ENCODE peak calls at places on chromosomes 7 and 10, in seven cellular contexts. B is IMR-90; G is Peyer's patch; X is CD8-positive, alpha-beta T cell; A is fibroblast of pulmonary artery; Y is endothelial cell; H is OCI-LY7. S is an unnamed sample.

GRCh38 chr7:156836443-156836842 is 56.5 kb downstream of the LMBR1 start:
- DNase-seq in B (peak; percentile 73), G (no peak), X (no peak), A (no peak), Y (no peak), H (no peak), S (no peak)

GRCh38 chr7:146411975-146412374 is 295.4 kb downstream of the CNTNAP2 start:
- DNase-seq in B (no peak), G (no peak), X (no peak), A (no peak), Y (no peak), H (no peak), S (no peak)

GRCh38 chr10:122338609-122339441 is 35.7 kb upstream of the PLEKHA1 start:
- DNase-seq in B (no peak), G (peak; percentile 61), X (no peak), A (no peak), Y (no peak), H (no peak), S (no peak)

GRCh38 chr10:97025613-97026242 is 160.0 kb downstream of the SLIT1 start:
- DNase-seq in B (peak; percentile 40), G (peak; percentile 86), X (peak; percentile 39), A (peak; percentile 63), Y (peak; percentile 64), H (peak; percentile 77), S (peak; percentile 55)

GRCh38 chr10:125802131-125802530 is 20.9 kb downstream of the UROS start:
- DNase-seq in B (no peak), G (no peak), X (no peak), A (no peak), Y (no peak), H (no peak), S (no peak)

GRCh38 chr7:45874408-45875131 is 1.7 kb upstream of the CCDC201 start:
- DNase-seq in B (peak; percentile 94), G (no peak), X (no peak), A (peak; percentile 90), Y (no peak), H (no peak), S (no peak)

GRCh38 chr7:128914566-128915151 is 4.2 kb upstream of the KCP start:
- DNase-seq in B (no peak), G (peak; percentile 47), X (no peak), A (no peak), Y (no peak), H (no peak), S (no peak)

GRCh38 chr7:92854501-92855238 is 18.3 kb upstream of the CDK6 start:
- DNase-seq in B (no peak), G (no peak), X (no peak), A (peak; percentile 56), Y (no peak), H (no peak), S (no peak)

GRCh38 chr7:50733552-50733951 is 49.1 kb downstream of the GRB10 start:
- DNase-seq in B (peak; percentile 61), G (no peak), X (no peak), A (peak; percentile 64), Y (no peak), H (no peak), S (no peak)

GRCh38 chr10:1185911-1186692 is 129.9 kb downstream of the WDR37 start:
- DNase-seq in B (no peak), G (peak; percentile 27), X (no peak), A (no peak), Y (no peak), H (no peak), S (no peak)

GRCh38 chr7:151951672-151952338 is 4.4 kb upstream of the GALNTL5 start:
- DNase-seq in B (no peak), G (no peak), X (no peak), A (no peak), Y (no peak), H (no peak), S (no peak)

GRCh38 chr10:27252267-27253000 is 11.8 kb upstream of the ACBD5 start:
- DNase-seq in B (peak; percentile 27), G (peak; percentile 92), X (peak; percentile 75), A (peak; percentile 69), Y (peak; percentile 79), H (no peak), S (no peak)

GRCh38 chr7:130893441-130893894 is 159.5 kb upstream of the KLF14 start:
- DNase-seq in B (peak; percentile 83), G (no peak), X (no peak), A (no peak), Y (no peak), H (no peak), S (no peak)

GRCh38 chr7:75878769-75879596 is at the start of gene RHBDD2:
- DNase-seq in B (peak; percentile 90), G (peak; percentile 98), X (peak; percentile 96), A (peak; percentile 93), Y (peak; percentile 95), H (peak; percentile 97), S (peak; percentile 90)

GRCh38 chr7:727104-727805 is at the start of gene PRKAR1B:
- DNase-seq in B (no peak), G (peak; percentile 64), X (peak; percentile 40), A (no peak), Y (no peak), H (peak; percentile 71), S (no peak)

GRCh38 chr10:4474829-4475228 is 351.2 kb upstream of the AKR1E2 start:
- DNase-seq in B (no peak), G (no peak), X (no peak), A (no peak), Y (no peak), H (no peak), S (no peak)

GRCh38 chr10:94224656-94225055 is 138.1 kb downstream of the NOC3L start:
- DNase-seq in B (peak; percentile 85), G (no peak), X (no peak), A (no peak), Y (no peak), H (no peak), S (no peak)

GRCh38 chr7:44380179-44380830 is 54.9 kb upstream of the CAMK2B start:
- DNase-seq in B (no peak), G (no peak), X (no peak), A (no peak), Y (no peak), H (no peak), S (no peak)

GRCh38 chr7:16883918-16884317 is 2.1 kb upstream of the AGR3 start:
- DNase-seq in B (no peak), G (no peak), X (no peak), A (no peak), Y (no peak), H (no peak), S (no peak)

GRCh38 chr7:74334026-74334425 is 44.8 kb downstream of the CLIP2 start:
- DNase-seq in B (peak; percentile 94), G (no peak), X (no peak), A (peak; percentile 84), Y (no peak), H (no peak), S (no peak)

GRCh38 chr10:130013938-130014733 is 50.1 kb upstream of the EBF3 start:
- DNase-seq in B (no peak), G (no peak), X (no peak), A (no peak), Y (no peak), H (no peak), S (no peak)

GRCh38 chr7:114488696-114489095 is 74.1 kb downstream of the FOXP2 start:
- DNase-seq in B (no peak), G (no peak), X (no peak), A (no peak), Y (no peak), H (no peak), S (no peak)

DNA sequence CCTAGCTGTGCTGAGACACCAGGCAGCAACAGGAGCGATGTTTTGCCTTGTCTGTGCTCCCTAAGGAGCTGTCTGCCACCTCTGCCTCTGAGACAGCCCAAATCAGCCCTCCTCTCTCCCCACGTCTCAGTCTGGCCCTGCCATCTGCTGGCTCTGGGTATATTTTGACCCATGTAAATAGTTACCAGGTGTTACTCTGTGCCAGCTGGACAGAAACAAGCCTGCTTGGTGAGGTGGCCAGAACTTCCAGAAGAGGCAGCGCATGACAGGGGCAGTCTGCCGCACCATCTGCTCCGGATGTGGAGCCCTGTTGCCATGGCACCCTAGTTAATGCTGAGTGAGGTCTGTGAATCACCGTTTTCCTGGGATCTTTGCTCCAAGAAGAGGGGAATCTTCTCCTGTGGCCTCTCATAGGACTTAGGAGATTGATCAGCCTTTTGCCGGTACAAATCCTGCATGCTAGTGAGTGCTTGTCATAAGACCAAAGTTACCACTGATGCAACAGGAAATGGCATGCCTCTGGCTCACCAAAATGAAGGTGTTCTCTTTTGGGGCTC is 31.8 kb downstream of the GSTO2 start:
- DNase-seq in B (peak; percentile 99), G (peak; percentile 72), X (no peak), A (peak; percentile 98), Y (no peak), H (peak; percentile 58), S (no peak)
- TF ChIP-seq CTCF in B (peak; percentile 29), G (no peak), X (no peak), A (no peak), Y (no peak), H (no peak), S (peak; percentile 27)

GRCh38 chr7:27168265-27168947 is 3.1 kb upstream of the HOXA9 start:
- DNase-seq in B (no peak), G (peak; percentile 82), X (no peak), A (no peak), Y (no peak), H (no peak), S (no peak)
- TF ChIP-seq CTCF in B (no peak), G (no peak), X (no peak), A (no peak), Y (no peak), H (no peak), S (no peak)

DNA sequence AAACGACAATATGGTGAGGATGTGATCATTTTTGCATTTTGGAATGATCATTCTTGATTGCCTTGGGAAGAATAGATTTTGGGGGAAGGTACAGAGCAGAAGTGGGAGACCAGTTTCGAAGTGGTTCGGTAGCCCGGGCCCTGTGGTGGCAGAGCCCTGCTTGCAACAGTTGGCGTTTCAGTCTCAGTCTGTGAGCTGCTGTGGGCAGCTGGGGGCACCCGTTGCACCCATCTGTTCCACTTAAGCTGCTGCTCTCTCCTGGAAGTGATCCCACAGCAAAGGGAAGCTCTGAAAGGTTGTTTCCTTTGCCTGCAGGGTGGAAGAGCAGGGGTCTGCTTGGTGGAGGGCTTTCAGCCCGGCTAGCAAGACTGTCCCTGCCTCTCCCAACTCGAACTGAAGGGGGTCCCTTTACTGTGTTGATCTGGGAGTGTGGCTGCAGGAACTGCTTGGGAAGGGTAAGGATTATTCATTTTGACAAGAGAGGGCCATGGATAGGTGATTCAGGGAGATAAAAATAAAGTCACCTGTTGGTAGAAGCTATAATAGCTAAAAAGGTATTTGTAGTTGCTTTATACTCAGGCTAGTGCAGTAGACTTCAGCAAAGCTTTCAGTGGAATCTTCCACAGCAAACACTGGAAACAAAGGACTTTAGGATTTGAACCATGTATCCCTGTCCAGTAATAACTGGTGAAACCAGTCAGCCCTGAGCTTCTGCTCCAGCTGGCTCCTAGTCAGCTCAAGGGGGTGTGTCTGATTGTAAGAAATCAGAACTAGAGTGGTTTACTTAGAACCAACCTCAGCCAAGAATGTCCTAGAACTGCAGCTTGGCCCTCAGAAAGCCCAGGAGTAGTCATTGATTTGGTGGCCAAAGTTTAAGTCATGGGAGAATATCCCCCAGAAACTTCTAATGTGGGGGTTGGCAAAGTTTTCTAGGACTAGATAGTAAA is 53.1 kb upstream of the PDCD4 start:
- DNase-seq in B (no peak), G (peak; percentile 70), X (no peak), A (no peak), Y (no peak), H (no peak), S (no peak)
- TF ChIP-seq CTCF in B (no peak), G (no peak), X (no peak), A (no peak), Y (no peak), H (no peak), S (peak; percentile 24)

GRCh38 chr10:84599254-84599653 is 270.9 kb downstream of the CCSER2 start:
- DNase-seq in B (no peak), G (no peak), X (no peak), A (no peak), Y (no peak), H (no peak), S (no peak)
- TF ChIP-seq CTCF in B (no peak), G (no peak), X (no peak), A (no peak), Y (no peak), H (no peak), S (no peak)

S was measured in D721Med.